ENCODE peak calls at places on chromosomes 4 and X, in eight cellular contexts. H, Q, A, X, J, Y, P and I are unnamed samples.

GRCh38 chr4:188206783-188207182 is 67.5 kb downstream of the TRIML1 start:
- DNase-seq in X (no peak), Y (no peak), H (no peak), P (no peak), A (no peak), J (no peak), Q (no peak), I (no peak)

GRCh38 chr4:77921701-77922100 is 59.1 kb downstream of the MRPL1 start:
- DNase-seq in P (no peak), Q (no peak), A (no peak), Y (no peak), X (peak), H (peak), J (no peak), I (no peak)

GRCh38 chr4:146511381-146511780 is 10.4 kb downstream of the SLC10A7 start:
- DNase-seq in X (no peak), J (no peak), A (no peak), P (no peak), Y (no peak), Q (no peak), H (no peak), I (no peak)

GRCh38 chr4:124641715-124642380 is 70.7 kb downstream of the ANKRD50 start:
- DNase-seq in Q (no peak), X (peak), Y (no peak), J (peak), P (no peak), H (peak), A (no peak), I (no peak)

GRCh38 chr4:5370286-5370685 is 319.0 kb downstream of the STK32B start:
- DNase-seq in J (no peak), Q (no peak), Y (no peak), P (no peak), X (peak), H (peak), A (no peak), I (no peak)

GRCh38 chr4:38667005-38667771 is 3.2 kb downstream of the KLF3 start:
- DNase-seq in H (peak), Q (no peak), P (peak), A (no peak), J (peak), Y (peak), X (peak), I (no peak)

GRCh38 chr4:189124149-189124758 is 816.4 kb upstream of the FRG1 start:
- DNase-seq in P (peak), Y (no peak), H (peak), A (no peak), X (peak), J (peak), Q (no peak), I (no peak)

GRCh38 chr4:116734178-116734577 is 351.2 kb downstream of the TRAM1L1 start:
- DNase-seq in H (no peak), Q (no peak), P (no peak), A (no peak), Y (no peak), J (no peak), X (no peak), I (no peak)

GRCh38 chr4:80097395-80098177 is 24.6 kb upstream of the ANTXR2 start:
- DNase-seq in A (no peak), X (peak), Q (no peak), J (no peak), H (peak), P (no peak), Y (peak), I (no peak)

GRCh38 chrX:100768679-100769338 is 36.9 kb upstream of the SYTL4 start:
- DNase-seq in X (peak), P (peak), H (peak), A (peak), J (peak), Q (peak), Y (peak), I (peak)

GRCh38 chrX:37767438-37767837 is 12.4 kb upstream of the CYBB start:
- DNase-seq in H (no peak), A (no peak), P (no peak), J (peak), X (no peak), Y (no peak), Q (no peak), I (no peak)

GRCh38 chr4:4488405-4489404 is 53.1 kb downstream of the STX18 start:
- DNase-seq in Y (peak), A (peak), J (peak), X (peak), Q (no peak), H (peak), P (peak), I (peak)

GRCh38 chrX:69988955-69989394 is 60.8 kb downstream of the AWAT2 start:
- DNase-seq in Q (no peak), X (peak), A (no peak), H (no peak), J (no peak), Y (peak), P (no peak), I (no peak)

GRCh38 chr4:182922551-182923284 is 5.5 kb upstream of the DCTD start:
- DNase-seq in Q (no peak), J (no peak), H (peak), P (no peak), X (peak), Y (no peak), A (no peak), I (no peak)

GRCh38 chr4:37603711-37604110 is 82.5 kb downstream of the RELL1 start:
- DNase-seq in Q (no peak), A (no peak), P (no peak), J (no peak), X (no peak), H (no peak), Y (no peak), I (no peak)

GRCh38 chr4:134027931-134028330 is 173.7 kb downstream of the PABPC4L start:
- DNase-seq in Q (no peak), P (no peak), A (no peak), J (no peak), X (peak), H (peak), Y (no peak), I (no peak)

GRCh38 chrX:434946-435345 is 48.2 kb upstream of the PPP2R3B start:
- DNase-seq in J (no peak), Q (no peak), X (no peak), Y (no peak), H (no peak), A (no peak), P (no peak), I (no peak)

GRCh38 chr4:150722908-150723362 is 141.0 kb downstream of the MAB21L2 start:
- DNase-seq in P (peak), Q (peak), X (peak), A (no peak), J (no peak), Y (peak), H (no peak), I (no peak)

GRCh38 chr4:147509386-147509785 is 28.5 kb downstream of the EDNRA start:
- DNase-seq in A (no peak), P (no peak), H (no peak), J (no peak), Q (no peak), Y (no peak), X (peak), I (no peak)

GRCh38 chr4:154998284-154998683 is 210.2 kb upstream of the NPY2R start:
- DNase-seq in X (peak), A (no peak), J (no peak), Y (no peak), H (peak), Q (no peak), P (no peak), I (no peak)

GRCh38 chr4:154010377-154010776 is 221.5 kb upstream of the SFRP2 start:
- DNase-seq in Q (no peak), X (no peak), J (no peak), P (no peak), Y (no peak), H (no peak), A (no peak), I (no peak)

GRCh38 chr4:113179996-113180395 is 130.5 kb downstream of the ANK2 start:
- DNase-seq in J (no peak), Q (no peak), Y (no peak), P (no peak), X (no peak), A (no peak), H (peak), I (no peak)

GRCh38 chr4:104728380-104729122 is 233.9 kb upstream of the CXXC4 start:
- DNase-seq in A (no peak), J (no peak), X (peak), P (no peak), H (peak), Q (no peak), Y (no peak), I (no peak)

GRCh38 chr4:126777649-126778048 is 855.1 kb upstream of the INTU start:
- DNase-seq in X (peak), P (no peak), H (peak), A (no peak), J (no peak), Y (no peak), Q (no peak), I (no peak)

GRCh38 chr4:46830971-46831454 is 78.0 kb downstream of the COX7B2 start:
- DNase-seq in J (no peak), P (no peak), H (no peak), Y (no peak), Q (peak), A (no peak), X (no peak), I (no peak)

GRCh38 chr4:173536808-173537429 is 6.9 kb upstream of the HAND2 start:
- DNase-seq in Y (peak), P (peak), A (no peak), X (no peak), H (no peak), J (no peak), Q (no peak), I (no peak)
- TF ChIP-seq CTCF in Y (no peak), P (peak), A (peak), X (peak), H (no peak), J (peak), Q (no peak), I (peak)

GRCh38 chr4:143082698-143083097 is 102.0 kb upstream of the USP38 start:
- DNase-seq in J (no peak), Q (no peak), X (no peak), Y (no peak), A (no peak), P (no peak), H (no peak), I (no peak)

GRCh38 chr4:143085644-143086043 is 99.1 kb upstream of the USP38 start:
- DNase-seq in X (no peak), J (no peak), P (no peak), H (no peak), A (no peak), Y (no peak), Q (no peak), I (no peak)

GRCh38 chr4:143084566-143084965 is 100.2 kb upstream of the USP38 start:
- DNase-seq in P (no peak), Q (no peak), Y (no peak), H (no peak), A (no peak), J (no peak), X (no peak), I (no peak)

GRCh38 chr4:143083811-143084472 is 100.8 kb upstream of the USP38 start:
- DNase-seq in J (no peak), X (no peak), Y (no peak), P (no peak), A (no peak), Q (no peak), H (no peak), I (no peak)

GRCh38 chr4:143085224-143085623 is 99.5 kb upstream of the USP38 start:
- DNase-seq in X (peak), A (no peak), Q (no peak), J (peak), Y (no peak), H (peak), P (no peak), I (no peak)
- TF ChIP-seq CTCF in X (no peak), A (no peak), Q (no peak), J (no peak), Y (no peak), H (peak), P (no peak), I (peak)

GRCh38 chrX:11040976-11041375 is 70.2 kb upstream of the HCCS start:
- DNase-seq in H (peak), A (no peak), Q (no peak), P (no peak), Y (no peak), X (no peak), J (no peak), I (no peak)

DNA sequence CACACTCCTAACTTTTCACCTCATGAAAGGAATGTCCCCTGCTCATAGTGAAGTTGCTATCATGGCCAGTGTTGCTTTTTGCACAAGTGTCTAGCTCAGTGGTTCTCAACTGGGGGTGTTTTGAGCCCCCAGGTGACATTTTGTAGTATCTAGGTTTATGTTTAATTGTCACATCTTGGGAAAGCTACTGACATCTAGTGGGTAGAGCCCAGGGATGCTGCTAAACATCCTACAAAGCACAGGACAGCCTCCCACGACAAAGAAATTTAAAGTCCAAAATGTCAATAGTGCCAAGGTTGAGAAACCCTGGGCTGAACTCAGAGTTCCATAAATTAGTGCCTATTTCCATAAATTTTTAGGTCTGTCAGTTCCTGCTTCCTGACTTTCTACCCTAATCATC is 70.7 kb upstream of the HCCS start:
- DNase-seq in Y (no peak), P (no peak), H (no peak), X (peak), Q (no peak), J (no peak), A (no peak), I (no peak)
- TF ChIP-seq CTCF in Y (no peak), P (peak), H (no peak), X (peak), Q (no peak), J (no peak), A (no peak), I (no peak)

DNA sequence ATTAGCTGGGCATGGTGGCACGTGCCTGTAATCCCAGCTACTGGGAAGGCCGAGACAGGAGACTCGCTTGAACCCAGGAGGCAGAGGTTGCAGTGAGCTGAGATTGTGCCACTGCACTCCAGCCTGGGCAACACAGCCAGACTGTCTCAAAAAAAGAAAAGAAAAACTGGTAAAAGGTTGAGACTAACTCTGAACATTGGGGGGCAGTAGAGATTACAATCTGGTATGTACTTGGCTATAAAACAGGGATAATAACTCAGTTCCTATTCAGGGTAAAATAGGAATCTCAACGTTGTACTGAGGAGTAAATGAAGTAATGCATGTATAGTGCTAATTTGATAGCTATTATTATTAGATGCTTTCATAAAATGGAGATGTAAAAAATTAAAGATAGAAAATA is 12.5 kb upstream of the KLF8 start:
- DNase-seq in X (peak), Q (no peak), J (peak), H (no peak), A (no peak), Y (no peak), P (peak), I (no peak)
- TF ChIP-seq CTCF in X (no peak), Q (no peak), J (no peak), H (no peak), A (no peak), Y (no peak), P (peak), I (peak)

GRCh38 chrX:49840679-49841078 is 11.6 kb downstream of the PAGE4 start:
- DNase-seq in H (peak), Y (peak), P (peak), X (peak), J (peak), Q (peak), A (peak), I (peak)
- TF ChIP-seq CTCF in H (peak), Y (no peak), P (peak), X (peak), J (peak), Q (peak), A (peak), I (peak)

GRCh38 chr4:71526626-71527406 is 188.0 kb downstream of the SLC4A4 start:
- DNase-seq in H (no peak), J (peak), X (no peak), P (peak), Q (no peak), Y (no peak), A (no peak), I (no peak)
- TF ChIP-seq CTCF in H (peak), J (peak), X (no peak), P (peak), Q (no peak), Y (no peak), A (peak), I (peak)